ENCODE peak calls at places on chromosome 20, in four cellular contexts. H is HepG2, L is GM12878, I is K562. O is an unnamed sample.

GRCh38 chr20:39547546-39548410 is 585.6 kb downstream of the DHX35 start:
- DNase-seq in H (no peak), L (no peak), I (no peak), O (no peak)

GRCh38 chr20:4056880-4057279 is 41.5 kb upstream of the RNF24 start:
- DNase-seq in H (no peak), L (no peak), I (no peak), O (no peak)

GRCh38 chr20:3461191-3461874 is 9.5 kb upstream of the ATRN start:
- DNase-seq in H (no peak), L (no peak), I (no peak), O (peak)

GRCh38 chr20:56987992-56988391 is 278.4 kb downstream of the BMP7 start:
- DNase-seq in H (no peak), L (no peak), I (peak), O (no peak)

GRCh38 chr20:16260911-16261310 is 312.3 kb downstream of the KIF16B start:
- DNase-seq in H (no peak), L (no peak), I (no peak), O (no peak)

GRCh38 chr20:37346526-37347346 is 796 bp downstream of the SRC start:
- DNase-seq in H (no peak), L (no peak), I (peak), O (no peak)

GRCh38 chr20:37558779-37559178 is 31.1 kb upstream of the BLCAP start:
- DNase-seq in H (no peak), L (no peak), I (no peak), O (no peak)

GRCh38 chr20:33578510-33578909 is 83.6 kb upstream of the C20orf144 start:
- DNase-seq in H (no peak), L (no peak), I (no peak), O (no peak)

GRCh38 chr20:858011-858410 is 24.5 kb downstream of the FAM110A start:
- DNase-seq in H (no peak), L (no peak), I (no peak), O (no peak)

GRCh38 chr20:43477193-43477592 is 19.5 kb downstream of the SRSF6 start:
- DNase-seq in H (no peak), L (no peak), I (no peak), O (no peak)

GRCh38 chr20:24160563-24161355 is 172.2 kb upstream of the GGTLC1 start:
- DNase-seq in H (peak), L (no peak), I (peak), O (peak)

GRCh38 chr20:40689943-40690835 is 1.2 kb upstream of the MAFB start:
- DNase-seq in H (peak), L (no peak), I (peak), O (peak)

GRCh38 chr20:2986466-2986865 is 57.0 kb upstream of the GNRH2 start:
- DNase-seq in H (no peak), L (no peak), I (no peak), O (no peak)

GRCh38 chr20:1897965-1898464 is 2.8 kb downstream of the SIRPA start:
- DNase-seq in H (no peak), L (peak), I (no peak), O (no peak)

GRCh38 chr20:44409132-44409600 is 53.7 kb downstream of the HNF4A start:
- DNase-seq in H (no peak), L (no peak), I (no peak), O (no peak)

GRCh38 chr20:11144114-11144513 is 470.3 kb upstream of the JAG1 start:
- DNase-seq in H (no peak), L (no peak), I (no peak), O (no peak)

GRCh38 chr20:31848088-31848999 is 2.9 kb upstream of the FOXS1 start:
- DNase-seq in H (no peak), L (no peak), I (no peak), O (no peak)

GRCh38 chr20:58921564-58921963 is 59.5 kb upstream of the NELFCD start:
- DNase-seq in H (no peak), L (no peak), I (no peak), O (no peak)

GRCh38 chr20:48629960-48630315 is 197.9 kb downstream of the PREX1 start:
- DNase-seq in H (no peak), L (no peak), I (no peak), O (no peak)

GRCh38 chr20:24153101-24154040 is 164.8 kb upstream of the GGTLC1 start:
- DNase-seq in H (no peak), L (no peak), I (no peak), O (no peak)

GRCh38 chr20:18404172-18404571 is 62.7 kb downstream of the DZANK1 start:
- DNase-seq in H (no peak), L (no peak), I (no peak), O (no peak)

GRCh38 chr20:51525241-51526104 is 17.0 kb downstream of the NFATC2 start:
- DNase-seq in H (no peak), L (no peak), I (peak), O (no peak)

GRCh38 chr20:8244637-8245036 is 112.6 kb downstream of the PLCB1 start:
- DNase-seq in H (peak), L (no peak), I (no peak), O (no peak)

GRCh38 chr20:1844723-1845523 is 50.3 kb upstream of the SIRPA start:
- DNase-seq in H (no peak), L (peak), I (no peak), O (no peak)

GRCh38 chr20:10059006-10059405 is 24.2 kb downstream of the ANKEF1 start:
- DNase-seq in H (no peak), L (no peak), I (no peak), O (no peak)
- TF ChIP-seq ATF2 in H (no peak), L (no peak), I (no peak), O (no peak)

GRCh38 chr20:6940052-6940451 is 172.6 kb downstream of the BMP2 start:
- DNase-seq in H (peak), L (no peak), I (peak), O (peak)
- TF ChIP-seq TCF7 in H (no peak), L (no peak), I (no peak), O (no peak)

GRCh38 chr20:54366669-54367068 is 108.7 kb upstream of the DOK5 start:
- DNase-seq in H (no peak), L (no peak), I (no peak), O (no peak)

GRCh38 chr20:54361485-54361884 is 113.9 kb upstream of the DOK5 start:
- DNase-seq in H (no peak), L (no peak), I (no peak), O (no peak)

GRCh38 chr20:54364919-54365318 is 110.5 kb upstream of the DOK5 start:
- DNase-seq in H (no peak), L (no peak), I (no peak), O (no peak)

GRCh38 chr20:54364365-54364764 is 111.0 kb upstream of the DOK5 start:
- DNase-seq in H (no peak), L (no peak), I (no peak), O (no peak)

DNA sequence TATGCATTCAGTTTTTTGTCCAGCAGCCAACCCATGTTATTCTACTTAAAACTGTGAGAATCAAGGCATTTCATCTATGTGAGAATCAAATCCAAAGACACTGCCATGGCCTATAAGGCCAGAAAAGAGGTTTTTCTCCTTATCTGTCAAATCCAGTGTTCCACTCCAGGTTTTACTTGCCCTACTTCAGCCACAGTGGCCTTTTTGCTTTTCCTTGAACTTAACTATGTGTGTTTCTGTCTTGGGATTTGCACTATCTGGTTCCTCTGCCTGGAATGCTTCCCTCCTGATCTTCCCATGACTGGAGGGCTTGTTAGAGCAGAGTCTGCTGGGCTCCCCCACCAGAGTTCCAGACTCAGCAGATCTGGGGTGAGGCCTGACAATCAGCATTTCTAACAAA is 113.1 kb upstream of the DOK5 start:
- DNase-seq in H (no peak), L (no peak), I (no peak), O (no peak)
- TF ChIP-seq ATF2 in H (no peak), L (no peak), I (no peak), O (no peak)

DNA sequence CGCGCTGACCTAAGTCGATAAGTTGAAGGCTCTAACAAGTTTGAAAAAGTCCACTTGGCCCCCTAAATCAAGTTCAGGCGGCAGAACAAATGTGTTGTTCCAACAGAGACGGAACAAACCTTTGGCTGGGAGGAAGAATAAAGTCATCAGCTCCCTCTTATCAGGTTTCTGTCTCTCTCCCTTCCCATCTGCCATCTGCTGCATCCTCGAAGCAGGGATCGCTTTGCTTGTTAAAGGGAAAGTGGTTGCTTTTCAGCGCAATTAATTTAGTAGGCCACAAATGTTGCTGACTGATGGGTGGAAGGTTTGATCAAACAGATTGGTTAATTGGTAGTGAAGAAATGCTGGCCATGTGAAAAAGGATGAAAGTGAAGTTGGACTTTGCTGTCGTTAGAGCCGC is 64.3 kb downstream of the CDH4 start:
- DNase-seq in H (no peak), L (no peak), I (no peak), O (no peak)
- TF ChIP-seq TCF7 in H (no peak), L (no peak), I (no peak), O (no peak)

DNA sequence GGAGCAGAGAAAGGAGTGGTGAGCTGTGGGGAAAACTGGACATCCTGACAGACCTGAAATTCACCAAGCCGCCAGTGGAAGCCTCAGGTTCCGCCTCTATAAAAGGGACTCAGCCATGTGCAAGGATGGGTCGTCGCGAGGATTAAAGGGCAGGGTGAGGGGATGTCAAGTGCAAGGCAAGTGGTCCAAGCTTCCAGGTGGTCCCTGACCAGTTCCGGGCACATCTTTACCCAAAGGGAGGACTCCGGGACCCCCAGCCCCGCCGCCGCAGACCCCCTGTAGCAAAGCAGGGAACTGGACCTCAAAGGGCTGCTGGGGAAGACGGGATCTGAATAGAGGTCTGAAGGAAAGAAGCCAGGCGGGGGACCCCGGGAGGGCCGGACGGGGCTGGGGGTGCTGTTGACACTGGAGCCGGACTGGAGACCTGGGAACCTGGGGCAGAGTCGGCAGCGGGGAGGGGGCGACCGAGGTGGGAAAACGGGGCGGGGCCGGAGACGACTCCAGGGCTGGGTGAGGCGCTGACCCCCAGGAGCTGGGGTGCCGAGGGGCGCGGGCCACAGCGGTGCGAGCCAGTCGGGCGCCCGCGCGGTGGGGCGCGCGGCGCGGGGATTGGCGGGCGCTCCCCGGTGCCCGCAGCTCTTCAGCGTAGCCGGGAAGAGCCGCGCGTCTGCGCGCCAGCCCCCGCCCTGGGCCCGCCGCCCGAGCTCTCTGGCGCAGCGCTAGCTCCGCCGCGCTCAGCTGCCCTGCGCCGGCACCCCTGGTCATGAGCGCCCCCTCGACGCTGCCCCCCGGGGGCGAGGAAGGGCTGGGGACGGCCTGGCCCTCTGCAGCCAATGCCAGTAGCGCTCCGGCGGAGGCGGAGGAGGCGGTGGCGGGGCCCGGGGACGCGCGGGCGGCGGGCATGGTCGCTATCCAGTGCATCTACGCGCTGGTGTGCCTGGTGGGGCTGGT is at the start of gene SSTR4:
- DNase-seq in H (no peak), L (no peak), I (no peak), O (no peak)
- TF ChIP-seq ATF2 in H (no peak), L (no peak), I (no peak), O (no peak)

DNA sequence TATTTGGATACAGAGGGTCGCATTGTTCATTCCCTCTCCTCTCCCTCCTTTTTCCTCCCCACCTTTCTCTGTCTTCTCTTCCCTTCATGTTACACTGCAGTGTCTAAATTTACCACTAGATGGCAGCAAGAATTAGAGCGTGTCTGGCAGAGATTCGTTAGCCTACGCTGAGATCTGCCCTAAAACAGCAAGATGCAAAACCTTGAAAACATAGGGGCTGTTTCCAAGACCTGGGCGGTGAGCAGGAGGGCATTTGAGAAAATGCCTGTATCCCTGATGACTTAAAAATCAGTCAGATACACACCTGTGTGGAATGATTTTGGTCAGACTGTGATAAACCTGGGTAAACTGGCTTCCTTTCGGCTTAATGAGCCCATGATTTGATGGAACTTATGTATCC is 101.5 kb upstream of the ISM1 start:
- DNase-seq in H (peak), L (no peak), I (peak), O (peak)
- TF ChIP-seq TCF7 in H (no peak), L (no peak), I (no peak), O (no peak)

DNA sequence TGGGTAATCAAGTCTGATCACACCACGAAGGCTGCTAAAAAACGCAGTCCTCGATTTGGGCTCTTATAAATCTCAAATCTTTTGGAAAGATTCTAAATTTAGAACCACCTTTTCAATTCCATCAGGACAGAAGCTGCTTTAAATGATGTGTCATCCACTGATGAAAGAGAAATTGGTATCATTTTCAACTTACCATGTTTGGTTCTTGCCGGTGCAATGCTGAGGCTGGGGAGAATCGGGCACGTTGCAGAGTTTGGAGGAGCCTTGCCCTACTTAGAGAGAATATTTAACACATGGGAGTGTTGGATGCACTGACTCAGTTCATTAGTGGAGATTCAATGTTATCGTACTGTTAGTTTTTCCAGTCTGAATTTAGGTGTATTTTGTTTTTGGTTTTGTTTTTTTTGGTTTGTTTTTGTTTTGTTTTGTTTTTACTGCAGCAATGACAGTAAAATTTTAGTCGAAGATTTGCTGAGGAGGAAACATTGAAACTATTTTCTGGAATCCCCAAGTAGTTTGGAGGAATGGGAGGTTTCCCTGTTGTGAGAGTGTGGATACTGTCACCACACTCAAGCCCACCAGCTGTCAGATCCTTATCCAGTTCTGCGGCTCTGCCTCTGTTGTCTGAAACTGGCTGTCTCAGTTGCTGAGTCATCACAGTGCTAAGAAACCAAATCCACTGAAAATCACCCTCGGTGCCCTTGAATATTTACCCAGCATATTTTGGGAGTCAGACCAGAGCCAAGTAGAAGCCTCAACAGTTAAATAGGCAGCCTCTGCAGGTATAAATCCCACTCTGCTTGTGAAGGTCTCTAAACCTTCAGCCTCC is 497.0 kb downstream of the BTBD3 start:
- DNase-seq in H (no peak), L (no peak), I (no peak), O (no peak)
- TF ChIP-seq ATF2 in H (no peak), L (no peak), I (no peak), O (no peak)

GRCh38 chr20:63290677-63291472 is 2.1 kb upstream of the COL20A1 start:
- DNase-seq in H (peak), L (no peak), I (peak), O (peak)
- TF ChIP-seq TCF7 in H (no peak), L (no peak), I (no peak), O (no peak)

DNA sequence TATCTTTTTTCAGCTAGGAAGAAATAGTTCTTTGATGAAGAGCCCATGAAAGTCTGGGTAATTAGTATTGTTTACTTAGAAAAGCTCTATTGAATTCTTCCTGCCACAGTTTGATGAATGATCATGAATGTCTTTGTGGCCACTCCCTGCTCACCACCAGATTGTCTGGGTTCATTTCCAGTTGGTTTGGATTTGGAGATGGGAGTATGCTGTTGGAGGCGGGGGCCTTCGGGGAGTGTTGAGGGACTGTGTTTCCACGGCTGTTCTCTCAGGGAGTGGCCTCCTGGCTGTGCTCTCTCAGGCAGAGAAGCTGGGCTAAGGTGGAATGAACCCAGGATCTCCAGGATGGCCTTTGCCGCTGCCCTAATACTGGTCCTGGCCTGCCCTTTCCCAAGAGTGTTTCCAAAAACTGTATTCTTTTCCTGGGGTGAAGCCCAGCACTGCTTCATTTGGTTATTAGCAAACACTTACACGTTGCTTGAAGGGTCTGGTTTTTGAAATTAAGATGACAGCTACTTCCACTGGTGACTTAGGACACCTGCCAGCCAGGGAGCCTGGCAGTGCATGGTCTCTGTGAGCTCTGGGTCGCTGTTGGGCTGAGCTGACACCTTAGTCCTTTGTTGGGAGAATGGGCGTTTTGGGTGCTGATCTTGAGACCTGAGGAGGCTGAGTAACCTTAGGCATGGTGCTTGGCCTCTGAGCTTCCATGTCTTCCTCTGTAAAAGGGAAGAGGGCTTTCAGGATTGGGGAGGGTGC is 23.2 kb downstream of the PRPF6 start:
- DNase-seq in H (no peak), L (no peak), I (no peak), O (no peak)
- TF ChIP-seq ATF2 in H (no peak), L (no peak), I (no peak), O (no peak)

DNA sequence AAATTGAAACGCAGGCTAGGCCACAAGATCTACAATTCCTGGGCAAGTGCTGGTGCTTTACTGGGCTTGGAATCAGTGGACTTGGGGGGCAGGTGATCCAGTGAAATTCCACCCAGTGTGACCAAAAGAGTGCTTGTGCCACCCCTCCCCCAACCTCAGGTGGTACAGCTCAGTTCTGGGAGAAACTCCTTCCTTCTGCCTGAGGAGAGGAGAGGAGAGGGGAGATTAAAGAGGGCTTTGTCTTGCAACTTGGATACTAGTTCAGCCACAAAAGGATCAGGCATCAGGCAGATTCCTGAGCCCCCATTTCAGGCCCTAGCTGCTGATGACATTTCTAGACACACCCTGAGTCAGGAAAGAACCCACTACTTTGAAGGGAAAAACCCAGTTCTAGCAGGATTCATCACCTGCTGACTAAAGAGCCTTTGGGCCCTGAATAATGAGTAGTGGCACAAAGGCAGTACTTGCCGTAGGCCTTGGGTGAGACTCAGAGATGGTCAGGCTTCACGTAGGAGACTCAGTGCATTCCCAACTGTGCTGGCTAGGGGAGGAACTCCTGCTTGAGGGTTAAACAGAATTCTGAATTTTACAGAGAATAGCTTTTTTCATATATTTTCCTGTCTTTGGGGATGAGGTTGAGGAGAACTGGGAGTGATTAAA is 446.7 kb downstream of the BMP2 start:
- DNase-seq in H (no peak), L (no peak), I (no peak), O (peak)
- TF ChIP-seq TCF7 in H (no peak), L (no peak), I (no peak), O (no peak)

O was measured in WTC11.